ENCODE peak calls at places on chromosome 7, in ten cellular contexts. One of them, this sample, is unnamed.

GRCh38 chr7:27917774-27918314 is 177.9 kb downstream of the TAX1BP1 start:
- DNase-seq in LoVo: no peak
- DNase-seq in activated T-cell treated with anti-CD3 and anti-CD28 coated beads for 24 hours: no peak
- DNase-seq in nephron progenitor cell: no peak
- DNase-seq in body of pancreas: no peak
- DNase-seq in stimulated activated CD4-positive, alpha-beta T cell treated with anti-CD3 and anti-CD28 coated beads, Interleukin-4, amount 100 ng/mL, for 1 hour: no peak
- DNase-seq in EL: peak
- DNase-seq in CD4-positive, CD25-positive, alpha-beta regulatory T cell: no peak
- DNase-seq in hypothalamus: no peak
- DNase-seq in heart right ventricle: no peak
- DNase-seq in this sample: no peak

GRCh38 chr7:81709836-81710235 is 60.0 kb downstream of the HGF start:
- DNase-seq in LoVo: no peak
- DNase-seq in activated T-cell treated with anti-CD3 and anti-CD28 coated beads for 24 hours: no peak
- DNase-seq in nephron progenitor cell: no peak
- DNase-seq in body of pancreas: no peak
- DNase-seq in stimulated activated CD4-positive, alpha-beta T cell treated with anti-CD3 and anti-CD28 coated beads, Interleukin-4, amount 100 ng/mL, for 1 hour: no peak
- DNase-seq in EL: no peak
- DNase-seq in CD4-positive, CD25-positive, alpha-beta regulatory T cell: no peak
- DNase-seq in hypothalamus: no peak
- DNase-seq in heart right ventricle: no peak
- DNase-seq in this sample: no peak

GRCh38 chr7:38751416-38751815 is 120.2 kb upstream of the AMPH start:
- DNase-seq in LoVo: no peak
- DNase-seq in activated T-cell treated with anti-CD3 and anti-CD28 coated beads for 24 hours: no peak
- DNase-seq in nephron progenitor cell: no peak
- DNase-seq in body of pancreas: no peak
- DNase-seq in stimulated activated CD4-positive, alpha-beta T cell treated with anti-CD3 and anti-CD28 coated beads, Interleukin-4, amount 100 ng/mL, for 1 hour: no peak
- DNase-seq in EL: peak
- DNase-seq in CD4-positive, CD25-positive, alpha-beta regulatory T cell: no peak
- DNase-seq in hypothalamus: no peak
- DNase-seq in heart right ventricle: no peak
- DNase-seq in this sample: no peak

GRCh38 chr7:117071597-117071996 is 118.3 kb downstream of the ST7 start:
- DNase-seq in LoVo: no peak
- DNase-seq in activated T-cell treated with anti-CD3 and anti-CD28 coated beads for 24 hours: no peak
- DNase-seq in nephron progenitor cell: no peak
- DNase-seq in body of pancreas: no peak
- DNase-seq in stimulated activated CD4-positive, alpha-beta T cell treated with anti-CD3 and anti-CD28 coated beads, Interleukin-4, amount 100 ng/mL, for 1 hour: no peak
- DNase-seq in EL: no peak
- DNase-seq in CD4-positive, CD25-positive, alpha-beta regulatory T cell: no peak
- DNase-seq in hypothalamus: no peak
- DNase-seq in heart right ventricle: no peak
- DNase-seq in this sample: no peak

GRCh38 chr7:12570529-12571461 is at the start of gene SCIN:
- DNase-seq in LoVo: peak
- DNase-seq in activated T-cell treated with anti-CD3 and anti-CD28 coated beads for 24 hours: no peak
- DNase-seq in nephron progenitor cell: peak
- DNase-seq in body of pancreas: peak
- DNase-seq in stimulated activated CD4-positive, alpha-beta T cell treated with anti-CD3 and anti-CD28 coated beads, Interleukin-4, amount 100 ng/mL, for 1 hour: peak
- DNase-seq in EL: peak
- DNase-seq in CD4-positive, CD25-positive, alpha-beta regulatory T cell: no peak
- DNase-seq in hypothalamus: no peak
- DNase-seq in heart right ventricle: no peak
- DNase-seq in this sample: no peak

GRCh38 chr7:44766416-44766801 is 17.8 kb downstream of the ZMIZ2 start:
- DNase-seq in LoVo: no peak
- DNase-seq in activated T-cell treated with anti-CD3 and anti-CD28 coated beads for 24 hours: no peak
- DNase-seq in nephron progenitor cell: no peak
- DNase-seq in body of pancreas: no peak
- DNase-seq in stimulated activated CD4-positive, alpha-beta T cell treated with anti-CD3 and anti-CD28 coated beads, Interleukin-4, amount 100 ng/mL, for 1 hour: no peak
- DNase-seq in EL: no peak
- DNase-seq in CD4-positive, CD25-positive, alpha-beta regulatory T cell: no peak
- DNase-seq in hypothalamus: no peak
- DNase-seq in heart right ventricle: no peak
- DNase-seq in this sample: no peak

GRCh38 chr7:43697690-43698089 is 31.6 kb downstream of the COA1 start:
- DNase-seq in LoVo: no peak
- DNase-seq in activated T-cell treated with anti-CD3 and anti-CD28 coated beads for 24 hours: no peak
- DNase-seq in nephron progenitor cell: no peak
- DNase-seq in body of pancreas: no peak
- DNase-seq in stimulated activated CD4-positive, alpha-beta T cell treated with anti-CD3 and anti-CD28 coated beads, Interleukin-4, amount 100 ng/mL, for 1 hour: no peak
- DNase-seq in EL: no peak
- DNase-seq in CD4-positive, CD25-positive, alpha-beta regulatory T cell: no peak
- DNase-seq in hypothalamus: no peak
- DNase-seq in heart right ventricle: no peak
- DNase-seq in this sample: no peak

GRCh38 chr7:85023066-85023687 is 163.7 kb downstream of the SEMA3D start:
- DNase-seq in LoVo: peak
- DNase-seq in activated T-cell treated with anti-CD3 and anti-CD28 coated beads for 24 hours: no peak
- DNase-seq in nephron progenitor cell: peak
- DNase-seq in body of pancreas: peak
- DNase-seq in stimulated activated CD4-positive, alpha-beta T cell treated with anti-CD3 and anti-CD28 coated beads, Interleukin-4, amount 100 ng/mL, for 1 hour: no peak
- DNase-seq in EL: peak
- DNase-seq in CD4-positive, CD25-positive, alpha-beta regulatory T cell: no peak
- DNase-seq in hypothalamus: no peak
- DNase-seq in heart right ventricle: peak
- DNase-seq in this sample: no peak

GRCh38 chr7:47666164-47666862 is 84.4 kb upstream of the TNS3 start:
- DNase-seq in LoVo: no peak
- DNase-seq in activated T-cell treated with anti-CD3 and anti-CD28 coated beads for 24 hours: no peak
- DNase-seq in nephron progenitor cell: no peak
- DNase-seq in body of pancreas: no peak
- DNase-seq in stimulated activated CD4-positive, alpha-beta T cell treated with anti-CD3 and anti-CD28 coated beads, Interleukin-4, amount 100 ng/mL, for 1 hour: no peak
- DNase-seq in EL: peak
- DNase-seq in CD4-positive, CD25-positive, alpha-beta regulatory T cell: no peak
- DNase-seq in hypothalamus: no peak
- DNase-seq in heart right ventricle: no peak
- DNase-seq in this sample: no peak

GRCh38 chr7:106126170-106126938 is 14.2 kb upstream of the SYPL1 start:
- DNase-seq in LoVo: peak
- DNase-seq in activated T-cell treated with anti-CD3 and anti-CD28 coated beads for 24 hours: no peak
- DNase-seq in nephron progenitor cell: no peak
- DNase-seq in body of pancreas: no peak
- DNase-seq in stimulated activated CD4-positive, alpha-beta T cell treated with anti-CD3 and anti-CD28 coated beads, Interleukin-4, amount 100 ng/mL, for 1 hour: no peak
- DNase-seq in EL: peak
- DNase-seq in CD4-positive, CD25-positive, alpha-beta regulatory T cell: no peak
- DNase-seq in hypothalamus: no peak
- DNase-seq in heart right ventricle: peak
- DNase-seq in this sample: no peak

GRCh38 chr7:158001621-158002320 is 585.9 kb downstream of the PTPRN2 start:
- DNase-seq in LoVo: no peak
- DNase-seq in activated T-cell treated with anti-CD3 and anti-CD28 coated beads for 24 hours: no peak
- DNase-seq in nephron progenitor cell: no peak
- DNase-seq in body of pancreas: peak
- DNase-seq in stimulated activated CD4-positive, alpha-beta T cell treated with anti-CD3 and anti-CD28 coated beads, Interleukin-4, amount 100 ng/mL, for 1 hour: no peak
- DNase-seq in EL: no peak
- DNase-seq in CD4-positive, CD25-positive, alpha-beta regulatory T cell: no peak
- DNase-seq in hypothalamus: no peak
- DNase-seq in heart right ventricle: no peak
- DNase-seq in this sample: no peak

GRCh38 chr7:151240536-151240935 is 8.0 kb downstream of the SMARCD3 start:
- DNase-seq in LoVo: no peak
- DNase-seq in activated T-cell treated with anti-CD3 and anti-CD28 coated beads for 24 hours: no peak
- DNase-seq in nephron progenitor cell: no peak
- DNase-seq in body of pancreas: no peak
- DNase-seq in stimulated activated CD4-positive, alpha-beta T cell treated with anti-CD3 and anti-CD28 coated beads, Interleukin-4, amount 100 ng/mL, for 1 hour: no peak
- DNase-seq in EL: no peak
- DNase-seq in CD4-positive, CD25-positive, alpha-beta regulatory T cell: no peak
- DNase-seq in hypothalamus: no peak
- DNase-seq in heart right ventricle: no peak
- DNase-seq in this sample: no peak

GRCh38 chr7:156004265-156005201 is 192.3 kb upstream of the SHH start:
- DNase-seq in LoVo: no peak
- DNase-seq in activated T-cell treated with anti-CD3 and anti-CD28 coated beads for 24 hours: no peak
- DNase-seq in nephron progenitor cell: no peak
- DNase-seq in body of pancreas: no peak
- DNase-seq in stimulated activated CD4-positive, alpha-beta T cell treated with anti-CD3 and anti-CD28 coated beads, Interleukin-4, amount 100 ng/mL, for 1 hour: no peak
- DNase-seq in EL: no peak
- DNase-seq in CD4-positive, CD25-positive, alpha-beta regulatory T cell: no peak
- DNase-seq in hypothalamus: no peak
- DNase-seq in heart right ventricle: no peak
- DNase-seq in this sample: no peak

GRCh38 chr7:26208040-26208439 is 6.5 kb downstream of the CBX3 start:
- DNase-seq in LoVo: no peak
- DNase-seq in activated T-cell treated with anti-CD3 and anti-CD28 coated beads for 24 hours: no peak
- DNase-seq in nephron progenitor cell: no peak
- DNase-seq in body of pancreas: no peak
- DNase-seq in stimulated activated CD4-positive, alpha-beta T cell treated with anti-CD3 and anti-CD28 coated beads, Interleukin-4, amount 100 ng/mL, for 1 hour: no peak
- DNase-seq in EL: no peak
- DNase-seq in CD4-positive, CD25-positive, alpha-beta regulatory T cell: no peak
- DNase-seq in hypothalamus: no peak
- DNase-seq in heart right ventricle: no peak
- DNase-seq in this sample: no peak

GRCh38 chr7:110831450-110831849 is 259.5 kb upstream of the LRRN3 start:
- DNase-seq in LoVo: no peak
- DNase-seq in activated T-cell treated with anti-CD3 and anti-CD28 coated beads for 24 hours: no peak
- DNase-seq in nephron progenitor cell: no peak
- DNase-seq in body of pancreas: no peak
- DNase-seq in stimulated activated CD4-positive, alpha-beta T cell treated with anti-CD3 and anti-CD28 coated beads, Interleukin-4, amount 100 ng/mL, for 1 hour: no peak
- DNase-seq in EL: no peak
- DNase-seq in CD4-positive, CD25-positive, alpha-beta regulatory T cell: no peak
- DNase-seq in hypothalamus: no peak
- DNase-seq in heart right ventricle: no peak
- DNase-seq in this sample: no peak

GRCh38 chr7:99235925-99236324 is 28.0 kb upstream of the KPNA7 start:
- DNase-seq in LoVo: no peak
- DNase-seq in activated T-cell treated with anti-CD3 and anti-CD28 coated beads for 24 hours: no peak
- DNase-seq in nephron progenitor cell: no peak
- DNase-seq in body of pancreas: no peak
- DNase-seq in stimulated activated CD4-positive, alpha-beta T cell treated with anti-CD3 and anti-CD28 coated beads, Interleukin-4, amount 100 ng/mL, for 1 hour: no peak
- DNase-seq in EL: no peak
- DNase-seq in CD4-positive, CD25-positive, alpha-beta regulatory T cell: no peak
- DNase-seq in hypothalamus: no peak
- DNase-seq in heart right ventricle: no peak
- DNase-seq in this sample: no peak

GRCh38 chr7:118803-119376 is 73.5 kb upstream of the FAM20C start:
- DNase-seq in LoVo: no peak
- DNase-seq in activated T-cell treated with anti-CD3 and anti-CD28 coated beads for 24 hours: no peak
- DNase-seq in nephron progenitor cell: no peak
- DNase-seq in body of pancreas: no peak
- DNase-seq in stimulated activated CD4-positive, alpha-beta T cell treated with anti-CD3 and anti-CD28 coated beads, Interleukin-4, amount 100 ng/mL, for 1 hour: no peak
- DNase-seq in EL: no peak
- DNase-seq in CD4-positive, CD25-positive, alpha-beta regulatory T cell: no peak
- DNase-seq in hypothalamus: no peak
- DNase-seq in heart right ventricle: no peak
- DNase-seq in this sample: no peak

This sample was measured in tibial artery.